ENCODE peak calls at places on chromosomes 2 and 18, in eight cellular contexts. One of them, this sample, is unnamed. For H3K36me3, the result is how much of the 10 kb centered on the place peaks cover.

GRCh38 chr2:134489732-134490384 is 228.9 kb downstream of the TMEM163 start:
- DNase-seq in spleen: no peak
- DNase-seq in right lobe of liver: peak
- DNase-seq in fibroblast of lung: no peak
- DNase-seq in psoas muscle: no peak
- DNase-seq in mesendoderm: peak
- DNase-seq in lower lobe of right lung: no peak
- DNase-seq in GM06990: no peak
- DNase-seq in this sample: no peak

GRCh38 chr2:219733106-219733505 is 105.7 kb downstream of the SLC4A3 start:
- DNase-seq in right lobe of liver: no peak
- DNase-seq in spleen: no peak
- DNase-seq in GM06990: no peak
- DNase-seq in lower lobe of right lung: no peak
- DNase-seq in mesendoderm: no peak
- DNase-seq in fibroblast of lung: no peak
- DNase-seq in psoas muscle: no peak
- DNase-seq in this sample: peak

GRCh38 chr2:237939251-237939650 is 27.6 kb upstream of the UBE2F start:
- DNase-seq in spleen: no peak
- DNase-seq in GM06990: no peak
- DNase-seq in mesendoderm: no peak
- DNase-seq in lower lobe of right lung: no peak
- DNase-seq in fibroblast of lung: no peak
- DNase-seq in psoas muscle: no peak
- DNase-seq in right lobe of liver: no peak
- DNase-seq in this sample: no peak

GRCh38 chr2:9313443-9313842 is 106.8 kb downstream of the ASAP2 start:
- DNase-seq in fibroblast of lung: peak
- DNase-seq in right lobe of liver: no peak
- DNase-seq in lower lobe of right lung: no peak
- DNase-seq in spleen: no peak
- DNase-seq in GM06990: no peak
- DNase-seq in psoas muscle: no peak
- DNase-seq in mesendoderm: no peak
- DNase-seq in this sample: no peak

GRCh38 chr18:28032177-28032576 is 144.8 kb downstream of the CDH2 start:
- DNase-seq in spleen: no peak
- DNase-seq in fibroblast of lung: peak
- DNase-seq in right lobe of liver: no peak
- DNase-seq in lower lobe of right lung: no peak
- DNase-seq in GM06990: no peak
- DNase-seq in psoas muscle: no peak
- DNase-seq in mesendoderm: no peak
- DNase-seq in this sample: peak

GRCh38 chr2:44776924-44777480 is 164.5 kb upstream of the SIX3 start:
- DNase-seq in spleen: no peak
- DNase-seq in fibroblast of lung: no peak
- DNase-seq in lower lobe of right lung: no peak
- DNase-seq in right lobe of liver: no peak
- DNase-seq in psoas muscle: no peak
- DNase-seq in mesendoderm: peak
- DNase-seq in GM06990: no peak
- DNase-seq in this sample: no peak

GRCh38 chr2:28252308-28252707 is 140.3 kb upstream of the FOSL2 start:
- DNase-seq in mesendoderm: no peak
- DNase-seq in psoas muscle: no peak
- DNase-seq in lower lobe of right lung: no peak
- DNase-seq in fibroblast of lung: no peak
- DNase-seq in right lobe of liver: no peak
- DNase-seq in GM06990: peak
- DNase-seq in spleen: no peak
- DNase-seq in this sample: no peak

GRCh38 chr2:109188924-109189323 is 59.9 kb downstream of the SH3RF3 start:
- DNase-seq in spleen: no peak
- DNase-seq in right lobe of liver: no peak
- DNase-seq in lower lobe of right lung: no peak
- DNase-seq in fibroblast of lung: no peak
- DNase-seq in psoas muscle: no peak
- DNase-seq in mesendoderm: no peak
- DNase-seq in GM06990: no peak
- DNase-seq in this sample: no peak

GRCh38 chr2:230267556-230267955 is 42.0 kb downstream of the SP140 start:
- DNase-seq in lower lobe of right lung: no peak
- DNase-seq in mesendoderm: no peak
- DNase-seq in right lobe of liver: no peak
- DNase-seq in psoas muscle: no peak
- DNase-seq in fibroblast of lung: no peak
- DNase-seq in spleen: no peak
- DNase-seq in GM06990: peak
- DNase-seq in this sample: no peak

GRCh38 chr2:47222813-47223564 is 67.9 kb upstream of the STPG4 start:
- DNase-seq in fibroblast of lung: no peak
- DNase-seq in psoas muscle: no peak
- DNase-seq in mesendoderm: no peak
- DNase-seq in GM06990: no peak
- DNase-seq in lower lobe of right lung: no peak
- DNase-seq in right lobe of liver: no peak
- DNase-seq in spleen: no peak
- DNase-seq in this sample: no peak

GRCh38 chr2:183614797-183615429 is 490.7 kb downstream of the NUP35 start:
- DNase-seq in spleen: no peak
- DNase-seq in mesendoderm: no peak
- DNase-seq in GM06990: no peak
- DNase-seq in fibroblast of lung: peak
- DNase-seq in right lobe of liver: no peak
- DNase-seq in psoas muscle: peak
- DNase-seq in lower lobe of right lung: no peak
- DNase-seq in this sample: no peak

GRCh38 chr2:204479557-204479956 is 65.7 kb upstream of the PARD3B start:
- DNase-seq in lower lobe of right lung: no peak
- DNase-seq in GM06990: no peak
- DNase-seq in mesendoderm: no peak
- DNase-seq in psoas muscle: no peak
- DNase-seq in spleen: no peak
- DNase-seq in fibroblast of lung: peak
- DNase-seq in right lobe of liver: no peak
- DNase-seq in this sample: peak

GRCh38 chr2:27398962-27399361 is 10.4 kb downstream of the PPM1G start:
- DNase-seq in spleen: no peak
- DNase-seq in GM06990: no peak
- DNase-seq in lower lobe of right lung: no peak
- DNase-seq in fibroblast of lung: no peak
- DNase-seq in mesendoderm: no peak
- DNase-seq in right lobe of liver: no peak
- DNase-seq in psoas muscle: no peak
- DNase-seq in this sample: no peak

GRCh38 chr2:200797242-200797770 is 14.4 kb upstream of the BZW1 start:
- DNase-seq in fibroblast of lung: no peak
- DNase-seq in GM06990: no peak
- DNase-seq in lower lobe of right lung: no peak
- DNase-seq in right lobe of liver: peak
- DNase-seq in mesendoderm: no peak
- DNase-seq in spleen: no peak
- DNase-seq in psoas muscle: peak
- DNase-seq in this sample: no peak

GRCh38 chr2:46461716-46462171 is 17.6 kb upstream of the TMEM247 start:
- DNase-seq in GM06990: no peak
- DNase-seq in psoas muscle: no peak
- DNase-seq in fibroblast of lung: no peak
- DNase-seq in mesendoderm: no peak
- DNase-seq in spleen: no peak
- DNase-seq in lower lobe of right lung: no peak
- DNase-seq in right lobe of liver: no peak
- DNase-seq in this sample: peak

GRCh38 chr2:120175000-120175581 is 48.1 kb downstream of the TMEM185B start:
- DNase-seq in right lobe of liver: no peak
- DNase-seq in lower lobe of right lung: no peak
- DNase-seq in GM06990: no peak
- DNase-seq in spleen: no peak
- DNase-seq in mesendoderm: peak
- DNase-seq in psoas muscle: no peak
- DNase-seq in fibroblast of lung: peak
- DNase-seq in this sample: peak

GRCh38 chr2:25177369-25177641 is 8.9 kb upstream of the POMC start:
- DNase-seq in GM06990: no peak
- DNase-seq in lower lobe of right lung: no peak
- DNase-seq in psoas muscle: no peak
- DNase-seq in fibroblast of lung: no peak
- DNase-seq in mesendoderm: no peak
- DNase-seq in spleen: no peak
- DNase-seq in right lobe of liver: no peak
- DNase-seq in this sample: no peak

GRCh38 chr2:240564571-240565266 is 3.6 kb upstream of the RNPEPL1 start:
- DNase-seq in right lobe of liver: peak
- DNase-seq in mesendoderm: no peak
- DNase-seq in spleen: peak
- DNase-seq in psoas muscle: no peak
- DNase-seq in fibroblast of lung: no peak
- DNase-seq in GM06990: no peak
- DNase-seq in lower lobe of right lung: no peak
- DNase-seq in this sample: peak

GRCh38 chr2:65026640-65027464 is 29.4 kb upstream of the CEP68 start:
- DNase-seq in psoas muscle: no peak
- DNase-seq in spleen: peak
- DNase-seq in lower lobe of right lung: no peak
- DNase-seq in GM06990: peak
- DNase-seq in right lobe of liver: no peak
- DNase-seq in mesendoderm: no peak
- DNase-seq in fibroblast of lung: no peak
- DNase-seq in this sample: no peak

GRCh38 chr2:238043851-238044250 is 16.9 kb upstream of the SCLY start:
- DNase-seq in psoas muscle: no peak
- DNase-seq in fibroblast of lung: no peak
- DNase-seq in spleen: no peak
- DNase-seq in lower lobe of right lung: no peak
- DNase-seq in GM06990: no peak
- DNase-seq in right lobe of liver: no peak
- DNase-seq in mesendoderm: no peak
- DNase-seq in this sample: no peak

GRCh38 chr2:168780671-168781071 is 21.8 kb upstream of the NOSTRIN start:
- DNase-seq in GM06990: no peak
- DNase-seq in right lobe of liver: peak
- DNase-seq in spleen: no peak
- DNase-seq in psoas muscle: no peak
- DNase-seq in fibroblast of lung: peak
- DNase-seq in mesendoderm: no peak
- DNase-seq in lower lobe of right lung: no peak
- DNase-seq in this sample: peak

GRCh38 chr2:230416061-230416721 is at the start of gene SP100:
- DNase-seq in lower lobe of right lung: peak
- DNase-seq in right lobe of liver: peak
- DNase-seq in mesendoderm: peak
- DNase-seq in spleen: peak
- DNase-seq in psoas muscle: peak
- DNase-seq in GM06990: peak
- DNase-seq in fibroblast of lung: peak
- DNase-seq in this sample: peak

GRCh38 chr2:113858764-113859163 is 31.1 kb upstream of the ACTR3 start:
- DNase-seq in mesendoderm: no peak
- DNase-seq in right lobe of liver: no peak
- DNase-seq in fibroblast of lung: peak
- DNase-seq in spleen: no peak
- DNase-seq in GM06990: no peak
- DNase-seq in psoas muscle: no peak
- DNase-seq in lower lobe of right lung: no peak
- DNase-seq in this sample: peak

GRCh38 chr18:76805221-76805620 is 17.1 kb upstream of the ZNF236 start:
- DNase-seq in right lobe of liver: no peak
- DNase-seq in GM06990: no peak
- DNase-seq in mesendoderm: peak
- DNase-seq in spleen: no peak
- DNase-seq in psoas muscle: no peak
- DNase-seq in lower lobe of right lung: no peak
- DNase-seq in fibroblast of lung: peak
- DNase-seq in this sample: peak

GRCh38 chr18:77811510-77811909 is 561.9 kb downstream of the GALR1 start:
- DNase-seq in psoas muscle: no peak
- DNase-seq in lower lobe of right lung: no peak
- DNase-seq in right lobe of liver: no peak
- DNase-seq in mesendoderm: no peak
- DNase-seq in spleen: no peak
- DNase-seq in GM06990: no peak
- DNase-seq in fibroblast of lung: no peak
- DNase-seq in this sample: peak

DNA sequence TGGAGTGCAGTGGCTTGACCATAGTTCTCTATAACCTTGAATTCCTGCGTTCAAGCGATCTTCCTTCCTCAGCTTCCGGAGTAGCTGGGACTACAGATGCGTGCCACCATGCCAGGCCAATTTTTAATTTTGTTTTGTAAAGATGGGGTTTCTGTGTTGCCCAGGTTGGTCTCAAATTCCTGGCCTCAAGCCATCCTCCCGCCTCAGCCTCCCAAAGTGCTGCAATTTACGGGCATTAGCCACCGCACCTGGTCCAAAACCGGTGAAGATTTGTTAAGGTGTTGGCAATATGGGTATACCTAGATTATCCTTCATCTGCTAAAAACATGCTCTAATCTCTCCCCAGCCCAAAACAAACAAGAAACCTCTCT is 1.3 kb upstream of the EIF2AK3 start:
- DNase-seq in psoas muscle: no peak
- DNase-seq in fibroblast of lung: no peak
- DNase-seq in mesendoderm: no peak
- DNase-seq in spleen: no peak
- DNase-seq in lower lobe of right lung: no peak
- DNase-seq in right lobe of liver: no peak
- DNase-seq in GM06990: no peak
- DNase-seq in this sample: no peak
- H3K4me3 ChIP-seq in psoas muscle: peak
- H3K4me3 ChIP-seq in fibroblast of lung: peak
- H3K4me3 ChIP-seq in mesendoderm: no peak
- H3K4me3 ChIP-seq in spleen: no peak
- H3K4me3 ChIP-seq in lower lobe of right lung: peak
- H3K4me3 ChIP-seq in right lobe of liver: peak
- H3K4me3 ChIP-seq in GM06990: peak
- H3K4me3 ChIP-seq in this sample: peak

GRCh38 chr2:206774871-206775270 is 9.5 kb downstream of the FASTKD2 start:
- DNase-seq in mesendoderm: no peak
- DNase-seq in spleen: no peak
- DNase-seq in GM06990: no peak
- DNase-seq in psoas muscle: no peak
- DNase-seq in fibroblast of lung: no peak
- DNase-seq in lower lobe of right lung: no peak
- DNase-seq in right lobe of liver: no peak
- DNase-seq in this sample: no peak
- H3K36me3 ChIP-seq in mesendoderm: under half
- H3K36me3 ChIP-seq in spleen: half or more
- H3K36me3 ChIP-seq in GM06990: under half
- H3K36me3 ChIP-seq in psoas muscle: half or more
- H3K36me3 ChIP-seq in fibroblast of lung: under half
- H3K36me3 ChIP-seq in lower lobe of right lung: half or more
- H3K36me3 ChIP-seq in right lobe of liver: half or more
- H3K36me3 ChIP-seq in this sample: under half

GRCh38 chr18:61894751-61895524 is 2.1 kb upstream of the RNF152 start:
- DNase-seq in spleen: no peak
- DNase-seq in GM06990: no peak
- DNase-seq in lower lobe of right lung: no peak
- DNase-seq in right lobe of liver: no peak
- DNase-seq in psoas muscle: no peak
- DNase-seq in fibroblast of lung: no peak
- DNase-seq in mesendoderm: no peak
- DNase-seq in this sample: no peak
- H3K4me3 ChIP-seq in spleen: peak
- H3K4me3 ChIP-seq in GM06990: peak
- H3K4me3 ChIP-seq in lower lobe of right lung: peak
- H3K4me3 ChIP-seq in right lobe of liver: peak
- H3K4me3 ChIP-seq in psoas muscle: peak
- H3K4me3 ChIP-seq in fibroblast of lung: peak
- H3K4me3 ChIP-seq in mesendoderm: peak
- H3K4me3 ChIP-seq in this sample: peak

GRCh38 chr18:10543277-10543676 is 17.4 kb downstream of the NAPG start:
- DNase-seq in fibroblast of lung: peak
- DNase-seq in psoas muscle: no peak
- DNase-seq in mesendoderm: no peak
- DNase-seq in GM06990: no peak
- DNase-seq in spleen: no peak
- DNase-seq in lower lobe of right lung: no peak
- DNase-seq in right lobe of liver: no peak
- DNase-seq in this sample: no peak
- H3K36me3 ChIP-seq in fibroblast of lung: under half
- H3K36me3 ChIP-seq in psoas muscle: half or more
- H3K36me3 ChIP-seq in mesendoderm: under half
- H3K36me3 ChIP-seq in GM06990: under half
- H3K36me3 ChIP-seq in spleen: half or more
- H3K36me3 ChIP-seq in lower lobe of right lung: half or more
- H3K36me3 ChIP-seq in right lobe of liver: half or more
- H3K36me3 ChIP-seq in this sample: under half

This sample was measured in bronchial epithelial cell.